ENCODE peak calls at places on chromosomes 11 and 22, in four cellular contexts. Z is ovary; X is activated CD4-positive, alpha-beta T cell treated with anti-CD3 and anti-CD28 coated beads, Interleukin-2, amount 10 ng/mL, durations not matched to agents 7 days and 5 days; G is activated T-helper 1 cell treated with anti-CD3 and anti-CD28 coated beads, Interleukin-12 subunit alpha, Interleukin-12 subunit beta, Interleukin-2, Interleukin-4 antibody, amounts not matched to agents 30 ng/mL and 10 ng/mL and 1 ng/mL, durations not matched to agents 14 hours and 24 hours and 36 hours. Q is an unnamed sample.

GRCh38 chr22:23282089-23282501 is 101.8 kb downstream of the BCR start:
- DNase-seq in Z (peak), X (no peak), G (no peak), Q (peak)

GRCh38 chr22:40238425-40239344 is 61.0 kb downstream of the TNRC6B start:
- DNase-seq in Z (no peak), X (no peak), G (no peak), Q (no peak)

GRCh38 chr11:68056317-68057285 is 17.8 kb downstream of the TCIRG1 start:
- DNase-seq in Z (no peak), X (no peak), G (no peak), Q (no peak)

GRCh38 chr11:15091175-15091574 is 17.8 kb downstream of the CALCB start:
- DNase-seq in Z (no peak), X (no peak), G (no peak), Q (no peak)

GRCh38 chr11:115199501-115199900 is 304.7 kb downstream of the CADM1 start:
- DNase-seq in Z (no peak), X (no peak), G (no peak), Q (no peak)

GRCh38 chr11:75797116-75797515 is 17.9 kb upstream of the UVRAG start:
- DNase-seq in Z (no peak), X (no peak), G (no peak), Q (no peak)

GRCh38 chr11:47274495-47275235 is 4.7 kb downstream of the MADD start:
- DNase-seq in Z (no peak), X (no peak), G (no peak), Q (no peak)

GRCh38 chr22:40065981-40066380 is 71.2 kb downstream of the FAM83F start:
- DNase-seq in Z (no peak), X (no peak), G (no peak), Q (no peak)

GRCh38 chr11:11980841-11981308 is 27.6 kb downstream of the DKK3 start:
- DNase-seq in Z (no peak), X (no peak), G (no peak), Q (no peak)

GRCh38 chr11:69504576-69505420 is 23.3 kb downstream of the LINC01488 start:
- DNase-seq in Z (no peak), X (no peak), G (no peak), Q (no peak)

GRCh38 chr22:17982572-17983141 is 41.7 kb downstream of the MICAL3 start:
- DNase-seq in Z (no peak), X (no peak), G (no peak), Q (no peak)

GRCh38 chr11:45754746-45755145 is 50.2 kb upstream of the SLC35C1 start:
- DNase-seq in Z (no peak), X (no peak), G (no peak), Q (no peak)

GRCh38 chr11:117809236-117810055 is 12.4 kb upstream of the DSCAML1 start:
- DNase-seq in Z (peak), X (peak), G (no peak), Q (no peak)

GRCh38 chr11:15698855-15699254 is 584.1 kb downstream of the INSC start:
- DNase-seq in Z (no peak), X (no peak), G (no peak), Q (no peak)